ENCODE peak calls at places on chromosomes 11 and 22, in seven cellular contexts. P, E, N, H, Q, O and Z are unnamed samples.

GRCh38 chr22:23579870-23580585 is at the start of gene IGLL1:
- DNase-seq in O (no peak), Q (no peak), P (no peak), E (no peak), H (no peak), N (no peak), Z (no peak)

GRCh38 chr11:129023968-129024676 is 81.5 kb upstream of the TP53AIP1 start:
- DNase-seq in P (no peak), E (no peak), N (no peak), Q (no peak), O (peak; percentile 38), H (peak; percentile 82), Z (no peak)

GRCh38 chr22:24026056-24026455 is 15.0 kb downstream of the CABIN1 start:
- DNase-seq in O (no peak), Q (no peak), E (no peak), N (no peak), P (no peak), H (no peak), Z (no peak)

GRCh38 chr11:128289048-128289447 is 298.3 kb downstream of the ETS1 start:
- DNase-seq in O (no peak), P (no peak), E (peak; percentile 78), Q (no peak), H (no peak), N (no peak), Z (no peak)

GRCh38 chr11:44446341-44446712 is 119.1 kb upstream of the CD82 start:
- DNase-seq in N (no peak), H (no peak), E (no peak), P (no peak), O (no peak), Q (no peak), Z (no peak)

GRCh38 chr11:75270896-75271415 is 30.4 kb downstream of the TPBGL start:
- DNase-seq in P (no peak), N (no peak), O (no peak), H (peak; percentile 13), Q (no peak), E (peak; percentile 37), Z (no peak)

GRCh38 chr11:7525424-7525823 is 11.6 kb downstream of the PPFIBP2 start:
- DNase-seq in H (no peak), Q (no peak), E (no peak), N (no peak), P (no peak), O (no peak), Z (no peak)

GRCh38 chr22:35202376-35202775 is 54.9 kb upstream of the HMGXB4 start:
- DNase-seq in N (no peak), O (no peak), H (no peak), E (no peak), Q (no peak), P (no peak), Z (no peak)

GRCh38 chr11:130110325-130111108 is 40.8 kb downstream of the APLP2 start:
- DNase-seq in H (no peak), N (no peak), P (no peak), E (no peak), O (no peak), Q (no peak), Z (no peak)

GRCh38 chr11:69353696-69354544 is 60.0 kb downstream of the MYEOV start:
- DNase-seq in P (no peak), H (no peak), O (peak; percentile 24), E (no peak), Q (no peak), N (no peak), Z (peak; percentile 18)

GRCh38 chr11:86722748-86723147 is 50.3 kb upstream of the ME3 start:
- DNase-seq in Q (no peak), H (no peak), O (no peak), N (no peak), E (no peak), P (no peak), Z (no peak)

GRCh38 chr11:77316733-77317342 is 15.4 kb upstream of the GDPD4 start:
- DNase-seq in Q (no peak), E (no peak), N (no peak), O (no peak), H (no peak), P (no peak), Z (no peak)

GRCh38 chr11:16806791-16807190 is 68.3 kb downstream of the C11orf58 start:
- DNase-seq in H (no peak), N (no peak), E (no peak), Q (peak; percentile 47), P (peak; percentile 50), O (peak; percentile 67), Z (no peak)

GRCh38 chr11:77436969-77437368 is 36.9 kb downstream of the PAK1 start:
- DNase-seq in H (no peak), E (no peak), N (no peak), Q (no peak), P (no peak), O (no peak), Z (no peak)

GRCh38 chr11:80937831-80938230 is 1497.0 kb upstream of the TENM4 start:
- DNase-seq in O (peak; percentile 27), Q (no peak), N (no peak), E (no peak), P (no peak), H (no peak), Z (no peak)

GRCh38 chr11:27076121-27076589 is 35.5 kb downstream of the BBOX1 start:
- DNase-seq in N (no peak), H (no peak), E (no peak), O (peak; percentile 33), P (no peak), Q (no peak), Z (no peak)

GRCh38 chr11:75406338-75406777 is 7.0 kb downstream of the RPS3 start:
- DNase-seq in E (no peak), O (no peak), Q (no peak), H (no peak), P (no peak), N (no peak), Z (no peak)

GRCh38 chr22:49354516-49355205 is 473.0 kb downstream of the BRD1 start:
- DNase-seq in Q (no peak), E (no peak), O (no peak), P (no peak), N (no peak), H (no peak), Z (no peak)

GRCh38 chr11:113998574-113998973 is 23.7 kb downstream of the HTR3A start:
- DNase-seq in H (no peak), P (no peak), N (no peak), E (no peak), O (no peak), Q (no peak), Z (no peak)

DNA sequence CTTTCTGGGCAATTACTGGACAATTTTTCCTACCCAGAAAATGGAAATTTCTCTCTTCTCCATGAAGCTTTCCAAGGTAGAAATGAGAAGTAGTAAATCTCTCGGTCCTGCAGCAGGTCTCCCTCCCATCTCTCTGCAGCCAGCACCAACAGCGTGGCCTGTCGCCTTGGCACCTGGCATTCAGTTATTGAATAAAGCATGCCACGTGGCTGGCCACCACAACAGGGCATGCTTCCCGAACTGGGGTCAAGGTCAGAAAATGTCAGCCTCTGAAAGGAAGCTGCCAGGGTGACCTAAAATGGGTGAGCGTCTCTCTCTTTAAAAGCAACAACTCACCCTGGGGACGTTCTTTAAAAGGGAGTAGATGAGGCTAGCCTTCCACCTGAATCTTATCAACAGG is 14.0 kb downstream of the CACNG2 start:
- DNase-seq in H (no peak), Q (no peak), P (no peak), N (no peak), O (no peak), E (no peak), Z (no peak)
- TF ChIP-seq CTCF in H (no peak), Q (no peak), P (no peak), N (no peak), O (no peak), E (no peak), Z (no peak)

DNA sequence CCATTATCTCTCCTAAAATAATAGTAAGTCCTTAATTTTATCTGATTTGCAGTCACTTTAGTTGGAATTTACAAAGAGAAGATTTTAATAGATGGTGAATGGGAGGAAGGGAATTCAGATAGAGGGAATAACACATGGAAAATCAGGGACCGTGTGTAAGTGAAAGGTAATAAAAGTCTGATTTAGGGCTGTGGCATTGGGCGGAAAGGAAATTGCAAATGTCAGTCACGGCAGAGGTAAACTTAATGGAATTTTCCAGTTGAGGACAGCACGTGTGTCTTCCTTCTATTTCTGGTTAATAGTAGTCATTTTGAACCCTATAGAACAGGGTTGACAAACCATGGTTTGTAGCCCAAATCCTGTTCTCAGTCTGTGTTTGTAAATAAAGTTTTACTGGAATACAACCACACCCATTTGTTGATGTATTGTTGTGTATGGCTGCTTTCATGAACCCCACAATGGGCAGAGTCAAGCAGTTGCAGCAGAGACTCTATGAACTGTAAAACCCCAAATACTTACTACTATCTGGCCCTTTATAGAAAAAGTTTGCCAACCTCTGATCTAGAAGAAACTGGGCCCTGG is 34.1 kb downstream of the PACS1 start:
- DNase-seq in E (no peak), P (no peak), O (no peak), H (no peak), N (no peak), Q (no peak), Z (no peak)
- H3K4me3 ChIP-seq in E (no peak overlapping the region), P (no peak overlapping the region), O (no peak overlapping the region), H (no peak overlapping the region), N (no peak overlapping the region), Q (no peak overlapping the region), Z (no peak overlapping the region)

DNA sequence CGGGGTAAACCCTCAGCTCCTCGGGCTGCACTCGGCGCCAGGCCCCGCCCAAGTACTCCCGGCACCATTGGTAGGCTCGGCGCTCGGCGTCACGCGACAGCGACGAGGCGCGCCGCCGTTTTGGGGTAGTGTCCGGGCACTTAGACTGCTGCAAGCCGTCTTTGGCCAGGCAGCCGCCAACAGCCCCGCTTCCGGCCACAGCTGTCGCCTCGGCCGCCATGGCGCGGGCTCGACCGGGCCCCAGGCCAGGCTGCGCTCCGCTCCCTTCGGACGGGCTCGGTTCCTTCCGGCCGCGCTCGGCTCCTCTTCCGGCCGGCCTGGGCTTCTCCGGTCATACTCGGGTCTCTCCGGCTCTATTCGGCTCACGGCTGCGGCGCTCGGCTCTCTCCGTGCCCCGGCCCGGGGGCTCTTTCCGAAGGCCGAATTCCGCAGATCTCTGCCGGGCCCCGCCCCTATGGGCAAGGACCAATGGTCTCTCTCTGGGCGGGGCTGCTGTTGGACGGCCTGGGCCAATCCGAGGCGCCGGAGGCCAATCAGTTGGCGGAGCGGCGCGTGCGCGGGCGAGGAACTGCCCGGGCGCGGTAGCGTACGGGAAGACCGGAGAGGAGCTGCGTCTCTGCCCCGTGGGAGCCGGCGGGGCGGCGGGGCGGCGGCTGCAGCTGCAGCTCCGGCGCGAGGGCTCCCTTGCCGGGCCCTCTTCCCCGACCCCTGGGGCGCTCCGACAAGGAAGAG is at the start of gene CHKB:
- DNase-seq in E (peak; percentile 99), N (peak; percentile 66), P (peak; percentile 99), H (peak; percentile 91), Q (peak; percentile 99), O (peak; percentile 98), Z (peak; percentile 98)
- TF ChIP-seq CTCF in E (no peak), N (no peak), P (no peak), H (no peak), Q (peak; percentile 43), O (no peak), Z (no peak)

GRCh38 chr22:37032535-37033460 is 13.3 kb downstream of the MPST start:
- DNase-seq in P (peak; percentile 50), N (no peak), E (no peak), H (no peak), O (peak; percentile 36), Q (no peak), Z (peak; percentile 68)
- H3K4me3 ChIP-seq in P (no peak overlapping the region), N (no peak overlapping the region), E (no peak overlapping the region), H (no peak overlapping the region), O (no peak overlapping the region), Q (no peak overlapping the region), Z (no peak overlapping the region)